ENCODE peak calls at places on chromosomes 5 and 9, in nine cellular contexts. G is breast epithelium, O is sigmoid colon, D is prostate gland, N is A549, E is testis, J is stomach, X is ovary, L is right lobe of liver. I is an unnamed sample.

GRCh38 chr9:5999443-6000104 is 15.8 kb downstream of the RANBP6 start:
- DNase-seq in D (no peak), J (no peak), O (no peak), E (no peak), N (no peak), L (no peak), G (no peak), X (no peak), I (no peak)

GRCh38 chr9:110538169-110538568 is 41.4 kb downstream of the SVEP1 start:
- DNase-seq in E (no peak), D (no peak), O (no peak), L (no peak), X (no peak), J (no peak), G (no peak), N (no peak), I (no peak)

GRCh38 chr9:135963338-135963737 is 2.2 kb upstream of the UBAC1 start:
- DNase-seq in L (no peak), G (no peak), X (no peak), D (no peak), J (no peak), N (no peak), E (no peak), O (no peak), I (no peak)

GRCh38 chr9:75612205-75612604 is 278.3 kb upstream of the PCSK5 start:
- DNase-seq in O (no peak), G (no peak), L (no peak), X (no peak), D (no peak), E (no peak), J (no peak), N (no peak), I (no peak)

GRCh38 chr5:114924784-114925183 is 244.9 kb downstream of the TRIM36 start:
- DNase-seq in G (no peak), E (no peak), J (no peak), D (no peak), N (no peak), X (no peak), O (no peak), L (no peak), I (no peak)

GRCh38 chr5:30183736-30184135 is 1009.8 kb upstream of the CDH6 start:
- DNase-seq in D (no peak), O (no peak), E (no peak), G (no peak), J (no peak), X (no peak), N (no peak), L (no peak), I (no peak)

GRCh38 chr5:112795342-112795741 is 57.7 kb downstream of the APC start:
- DNase-seq in O (no peak), D (no peak), N (no peak), L (no peak), X (no peak), G (no peak), J (no peak), E (no peak), I (no peak)

GRCh38 chr9:79812507-79813261 is 240.9 kb downstream of the TLE4 start:
- DNase-seq in J (no peak), L (no peak), E (no peak), G (no peak), X (no peak), O (no peak), N (no peak), D (no peak), I (no peak)

GRCh38 chr9:106322741-106323140 is 540.2 kb upstream of the ZNF462 start:
- DNase-seq in D (no peak), L (no peak), O (no peak), J (no peak), E (no peak), G (no peak), N (no peak), X (no peak), I (no peak)

GRCh38 chr9:106326493-106326892 is 536.5 kb upstream of the ZNF462 start:
- DNase-seq in N (no peak), D (no peak), J (no peak), E (no peak), L (no peak), O (no peak), X (no peak), G (no peak), I (no peak)

GRCh38 chr9:106324596-106325280 is 538.2 kb upstream of the ZNF462 start:
- DNase-seq in G (no peak), J (no peak), X (no peak), E (no peak), L (no peak), O (no peak), D (no peak), N (no peak), I (no peak)

GRCh38 chr9:106324071-106324470 is 538.9 kb upstream of the ZNF462 start:
- DNase-seq in G (no peak), D (no peak), J (no peak), O (no peak), N (no peak), X (no peak), E (no peak), L (no peak), I (no peak)
- H3K4me1 ChIP-seq in G (no peaks in the 10 kb centered on the region), D (no peaks in the 10 kb centered on the region), J (no peaks in the 10 kb centered on the region), O (no peaks in the 10 kb centered on the region), N (no peaks in the 10 kb centered on the region), X (no peaks in the 10 kb centered on the region), E (no peaks in the 10 kb centered on the region), L (no peaks in the 10 kb centered on the region), I (no peaks in the 10 kb centered on the region)

DNA sequence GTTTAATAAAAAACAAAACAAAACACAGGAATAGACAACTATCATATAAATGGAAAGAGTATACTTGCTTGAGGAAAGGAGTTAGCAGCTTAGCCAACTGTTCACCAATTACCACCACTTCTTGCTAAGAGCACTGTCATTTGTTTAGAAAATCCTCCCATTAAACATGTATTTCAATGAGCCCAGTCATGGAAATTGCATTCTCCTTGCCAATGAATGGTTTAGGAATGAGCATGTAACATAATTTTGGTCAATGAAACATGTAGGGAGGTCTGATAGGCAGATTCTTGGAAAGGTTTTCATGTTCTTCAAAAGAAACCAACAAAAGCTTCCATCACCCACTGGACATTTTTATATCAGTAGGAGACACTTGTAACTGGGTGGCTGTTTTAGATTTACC is 502.8 kb upstream of the PAPPA start:
- DNase-seq in O (no peak), G (no peak), N (no peak), E (no peak), X (no peak), J (no peak), L (no peak), D (no peak), I (no peak)
- TF ChIP-seq POLR2A in O (no peak), G (no peak), N (no peak), E (no peak), X (no peak), J (no peak), L (no peak), D (no peak), I (no peak)

DNA sequence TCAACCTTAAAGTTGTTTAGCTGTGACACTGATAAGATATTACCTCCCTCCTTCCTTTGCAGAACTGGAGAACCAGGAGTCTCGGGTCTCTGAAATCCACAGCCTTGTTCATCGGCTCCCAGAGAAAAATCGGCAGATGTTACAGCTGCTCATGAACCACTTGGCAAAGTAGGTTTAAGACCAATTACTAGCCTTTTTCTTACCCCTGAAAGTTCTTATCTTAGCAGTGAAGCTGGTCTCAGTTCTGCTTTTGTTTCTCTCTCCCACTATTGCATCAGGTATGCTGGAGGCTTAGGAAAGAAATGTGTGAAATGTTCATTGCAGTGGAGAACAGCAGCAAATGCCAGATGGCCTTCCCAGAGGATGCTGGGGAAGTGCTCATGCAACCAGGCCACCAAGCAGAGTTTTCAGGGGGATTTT is 287.4 kb downstream of the ARHGAP26 start:
- DNase-seq in J (no peak), E (no peak), N (no peak), X (no peak), O (no peak), D (no peak), L (no peak), G (no peak), I (peak; percentile 27)
- H3K4me3 ChIP-seq in J (no peak overlapping the region), E (no peak overlapping the region), N (no peak overlapping the region), X (no peak overlapping the region), O (no peak overlapping the region), D (no peak overlapping the region), L (no peak overlapping the region), G (no peak overlapping the region), I (no peak overlapping the region)

GRCh38 chr5:167561796-167562195 is 729.6 kb upstream of the WWC1 start:
- DNase-seq in L (no peak), X (no peak), N (no peak), E (no peak), J (no peak), G (no peak), D (no peak), O (no peak), I (no peak)
- H3K4me1 ChIP-seq in L (no peaks in the 10 kb centered on the region), X (no peaks in the 10 kb centered on the region), N (no peaks in the 10 kb centered on the region), E (no peaks in the 10 kb centered on the region), J (no peaks in the 10 kb centered on the region), G (no peaks in the 10 kb centered on the region), D (no peaks in the 10 kb centered on the region), O (no peaks in the 10 kb centered on the region), I (no peaks in the 10 kb centered on the region)

I was measured in uterus.